ENCODE peak calls at places on chromosomes 16 and 17, in five cellular contexts. V is endothelial cell, J is A673, L is mammary epithelial cell, X is progenitor cell of endocrine pancreas. F is an unnamed sample.

GRCh38 chr16:4865231-4865860 is 18.1 kb downstream of the UBN1 start:
- DNase-seq in V (no peak), J (no peak), L (no peak), X (no peak), F (no peak)

GRCh38 chr16:61730997-61731396 is 305.2 kb downstream of the CDH8 start:
- DNase-seq in V (no peak), J (no peak), L (no peak), X (no peak), F (no peak)

GRCh38 chr16:58002411-58002790 is 1.2 kb downstream of the USB1 start:
- DNase-seq in V (no peak), J (no peak), L (no peak), X (no peak), F (no peak)

GRCh38 chr17:8739104-8739503 is 5.5 kb downstream of the CCDC42 start:
- DNase-seq in V (no peak), J (no peak), L (no peak), X (no peak), F (no peak)

GRCh38 chr17:50482110-50482509 is 3.5 kb downstream of the RSAD1 start:
- DNase-seq in V (no peak), J (no peak), L (no peak), X (no peak), F (no peak)

GRCh38 chr17:74359916-74360315 is 1.8 kb downstream of the BTBD17 start:
- DNase-seq in V (no peak), J (no peak), L (no peak), X (no peak), F (no peak)

GRCh38 chr16:86211800-86212199 is 298.5 kb upstream of the FOXF1 start:
- DNase-seq in V (peak; percentile 24), J (peak; percentile 45), L (no peak), X (no peak), F (no peak)

GRCh38 chr16:73268311-73268997 is 220.5 kb upstream of the ZFHX3 start:
- DNase-seq in V (peak; percentile 11), J (peak; percentile 24), L (no peak), X (no peak), F (no peak)

GRCh38 chr16:50697881-50698767 is 4.7 kb downstream of the NOD2 start:
- DNase-seq in V (no peak), J (no peak), L (peak; percentile 86), X (no peak), F (no peak)

GRCh38 chr17:73510981-73511442 is 133.2 kb downstream of the SDK2 start:
- DNase-seq in V (no peak), J (no peak), L (no peak), X (no peak), F (no peak)

GRCh38 chr16:81995651-81996050 is 15.6 kb downstream of the SDR42E1 start:
- DNase-seq in V (no peak), J (no peak), L (no peak), X (no peak), F (no peak)

GRCh38 chr17:45640141-45640850 is 143.8 kb upstream of the CRHR1 start:
- DNase-seq in V (peak; percentile 87), J (peak; percentile 74), L (peak; percentile 39), X (peak; percentile 78), F (peak; percentile 61)

GRCh38 chr17:72118588-72119279 is 2.1 kb upstream of the SOX9 start:
- DNase-seq in V (peak; percentile 82), J (peak; percentile 87), L (peak; percentile 84), X (peak; percentile 68), F (no peak)

GRCh38 chr16:80033783-80034468 is 433.4 kb upstream of the MAF start:
- DNase-seq in V (no peak), J (no peak), L (no peak), X (no peak), F (no peak)

GRCh38 chr16:30741461-30741914 is 6.7 kb upstream of the PHKG2 start:
- DNase-seq in V (no peak), J (peak; percentile 25), L (peak; percentile 100), X (no peak), F (no peak)

GRCh38 chr17:45425125-45425983 is 7.3 kb downstream of the ARHGAP27 start:
- DNase-seq in V (no peak), J (peak; percentile 55), L (peak; percentile 97), X (peak; percentile 66), F (peak; percentile 46)

GRCh38 chr17:78962345-78962983 is 17.3 kb downstream of the LGALS3BP start:
- DNase-seq in V (no peak), J (no peak), L (peak; percentile 35), X (no peak), F (no peak)

GRCh38 chr17:60901806-60902205 is 224.2 kb downstream of the BCAS3 start:
- DNase-seq in V (no peak), J (peak; percentile 26), L (peak; percentile 1), X (no peak), F (no peak)

GRCh38 chr17:81246343-81246670 is 7.2 kb downstream of the NDUFAF8 start:
- DNase-seq in V (no peak), J (no peak), L (no peak), X (no peak), F (no peak)

GRCh38 chr17:17181666-17182600 is 24.2 kb downstream of the PLD6 start:
- DNase-seq in V (no peak), J (no peak), L (no peak), X (no peak), F (peak; percentile 26)

GRCh38 chr17:32772453-32773025 is 104.4 kb downstream of the MYO1D start:
- DNase-seq in V (no peak), J (no peak), L (peak; percentile 2), X (no peak), F (no peak)

GRCh38 chr17:31248986-31249385 is 48.1 kb downstream of the OMG start:
- DNase-seq in V (no peak), J (no peak), L (peak; percentile 66), X (no peak), F (no peak)

GRCh38 chr16:12583237-12583897 is 220.3 kb downstream of the CPPED1 start:
- DNase-seq in V (no peak), J (no peak), L (no peak), X (no peak), F (no peak)

GRCh38 chr17:38341035-38341721 is 2.6 kb downstream of the GPR179 start:
- DNase-seq in V (no peak), J (peak; percentile 35), L (no peak), X (no peak), F (no peak)

DNA sequence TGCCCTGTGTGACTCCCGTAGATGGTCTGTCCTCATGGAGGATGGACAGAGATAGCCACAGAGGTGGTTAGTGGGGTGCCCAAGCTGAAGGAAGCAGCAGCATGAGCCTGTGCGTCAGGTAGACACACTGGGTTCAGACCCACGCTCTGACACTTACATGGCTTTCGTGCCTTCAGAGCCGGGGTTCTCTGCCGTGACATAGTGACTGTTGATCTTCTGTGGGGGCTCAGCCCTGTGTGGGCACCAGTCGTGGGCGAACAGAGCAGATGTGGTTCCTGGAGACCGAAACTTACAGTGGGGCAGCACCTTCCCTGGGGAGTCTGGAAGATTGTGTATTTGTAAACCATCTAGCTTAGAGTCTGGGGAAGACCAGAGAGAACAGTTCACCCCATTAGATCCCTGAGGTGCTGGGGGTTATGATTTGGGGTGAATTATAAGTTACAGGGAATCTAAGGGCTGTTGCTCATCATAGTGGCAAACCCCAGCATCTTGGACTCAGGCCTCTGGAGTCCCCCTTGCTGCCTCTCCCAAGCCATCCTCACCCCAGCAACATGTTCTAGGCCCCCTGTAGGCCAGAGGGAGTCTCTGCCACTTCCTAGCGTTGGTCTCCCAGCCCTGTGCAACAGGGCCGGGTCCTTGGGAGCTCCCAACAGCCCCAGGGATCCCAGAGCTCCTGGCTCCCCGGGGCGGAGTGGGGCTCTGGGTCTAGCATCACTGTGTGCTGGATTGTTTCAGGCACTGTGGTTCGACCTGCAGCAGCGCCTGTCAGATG is 28.6 kb downstream of the NECAB2 start:
- DNase-seq in V (no peak), J (peak; percentile 33), L (no peak), X (no peak), F (no peak)
- TF ChIP-seq CTCF in V (no peak), J (peak; percentile 46), L (no peak), X (peak; percentile 14), F (no peak)

GRCh38 chr17:21191698-21192097 is 22.3 kb downstream of the TMEM11 start:
- DNase-seq in V (no peak), J (no peak), L (no peak), X (no peak), F (no peak)

GRCh38 chr17:21183468-21183867 is 30.5 kb downstream of the TMEM11 start:
- DNase-seq in V (no peak), J (no peak), L (no peak), X (no peak), F (no peak)

GRCh38 chr17:21190078-21190477 is 23.9 kb downstream of the TMEM11 start:
- DNase-seq in V (no peak), J (no peak), L (no peak), X (no peak), F (no peak)

GRCh38 chr17:21189361-21189760 is 24.6 kb downstream of the TMEM11 start:
- DNase-seq in V (no peak), J (no peak), L (no peak), X (no peak), F (no peak)

DNA sequence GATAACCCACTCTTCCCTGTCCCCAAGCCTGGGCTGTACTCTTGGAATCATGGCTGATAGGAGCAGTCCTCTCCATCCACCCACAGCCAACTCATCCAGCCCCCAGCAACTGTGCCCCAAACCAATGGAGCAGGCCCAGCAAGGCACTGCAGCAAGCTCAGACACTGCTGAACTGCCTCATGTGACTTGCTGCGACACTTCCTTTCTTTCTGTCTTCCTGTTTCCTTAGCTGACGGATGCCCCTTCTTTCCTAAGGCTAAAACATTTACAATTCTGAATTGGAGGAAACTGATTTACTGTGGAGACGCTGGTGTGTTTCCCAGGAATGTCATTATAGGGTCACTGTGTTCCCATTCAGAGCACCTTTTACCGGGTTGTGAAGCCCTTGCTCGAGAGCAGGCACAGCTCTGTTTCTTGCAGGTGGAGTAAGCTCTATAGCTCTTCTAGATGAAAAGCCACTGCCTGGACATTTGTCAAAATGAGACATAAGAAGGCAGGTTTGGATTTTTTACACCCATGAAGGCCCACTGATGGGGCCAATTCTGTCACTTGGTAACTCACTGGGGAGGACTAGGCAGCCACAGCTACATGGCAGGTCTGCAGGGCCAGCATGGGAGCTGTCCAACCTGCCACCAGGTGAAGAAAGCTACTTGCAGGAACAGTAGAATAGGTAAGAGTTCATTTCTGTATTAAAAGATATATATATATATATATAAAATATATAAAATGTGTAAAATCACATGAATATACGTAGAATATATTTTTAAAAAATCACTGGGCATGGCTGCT is 27.4 kb downstream of the TMEM11 start:
- DNase-seq in V (peak; percentile 43), J (no peak), L (no peak), X (no peak), F (peak; percentile 61)
- TF ChIP-seq CTCF in V (no peak), J (no peak), L (no peak), X (no peak), F (no peak)

GRCh38 chr16:67518676-67519075 is 10.0 kb upstream of the RIPOR1 start:
- DNase-seq in V (no peak), J (no peak), L (no peak), X (no peak), F (no peak)

GRCh38 chr16:67517178-67517492 is 11.5 kb upstream of the RIPOR1 start:
- DNase-seq in V (no peak), J (no peak), L (no peak), X (no peak), F (peak; percentile 63)

GRCh38 chr16:67525176-67525860 is 3.3 kb upstream of the RIPOR1 start:
- DNase-seq in V (no peak), J (no peak), L (peak; percentile 43), X (no peak), F (no peak)

GRCh38 chr16:67517661-67518423 is 10.8 kb upstream of the RIPOR1 start:
- DNase-seq in V (no peak), J (no peak), L (no peak), X (no peak), F (no peak)

GRCh38 chr16:67521095-67521804 is 7.4 kb upstream of the RIPOR1 start:
- DNase-seq in V (peak; percentile 100), J (peak; percentile 98), L (peak; percentile 93), X (peak; percentile 96), F (peak; percentile 95)
- TF ChIP-seq CTCF in V (peak; percentile 90), J (peak; percentile 76), L (peak; percentile 98), X (peak; percentile 69), F (peak; percentile 93)

GRCh38 chr17:28335959-28336871 is 654 bp downstream of the TNFAIP1 start:
- DNase-seq in V (peak; percentile 70), J (peak; percentile 74), L (peak; percentile 93), X (peak; percentile 37), F (no peak)
- TF ChIP-seq CTCF in V (no peak), J (no peak), L (no peak), X (no peak), F (no peak)

F was measured in CD14-positive monocyte.